ENCODE peak calls at places on chromosomes 13 and 19, in eight cellular contexts. Y is CD8-positive, alpha-beta T cell; Q is IMR-90; S is tibial artery; T is neuronal stem cell; A is A549; U is heart left ventricle; F is astrocyte. Z is an unnamed sample.
A peak's percentile ranks its signal among the peaks of the same experiment; 100 is the strongest.

GRCh38 chr13:26459276-26460131 is 98.0 kb upstream of the WASF3 start:
- DNase-seq in Y (no peak), Q (no peak), S (no peak), T (no peak), A (no peak), U (peak; percentile 79), F (no peak), Z (no peak)

GRCh38 chr13:93200626-93201025 is 26.0 kb upstream of the GPC6 start:
- DNase-seq in Y (no peak), Q (no peak), S (no peak), T (no peak), A (no peak), U (no peak), F (no peak), Z (no peak)

GRCh38 chr19:40433391-40434216 is 7.8 kb upstream of the SERTAD1 start:
- DNase-seq in Y (peak; percentile 44), Q (peak; percentile 88), S (peak; percentile 88), T (peak; percentile 76), A (peak; percentile 95), U (peak; percentile 94), F (peak; percentile 81), Z (peak; percentile 97)

GRCh38 chr19:18109731-18110671 is 12.4 kb downstream of the MAST3 start:
- DNase-seq in Y (peak; percentile 48), Q (no peak), S (peak; percentile 46), T (no peak), A (no peak), U (peak; percentile 69), F (no peak), Z (peak; percentile 62)

GRCh38 chr19:29533578-29534544 is 8.1 kb downstream of the VSTM2B start:
- DNase-seq in Y (no peak), Q (no peak), S (peak; percentile 11), T (no peak), A (no peak), U (peak; percentile 18), F (no peak), Z (no peak)

GRCh38 chr19:50906217-50906616 is 5.0 kb downstream of the KLK4 start:
- DNase-seq in Y (peak; percentile 8), Q (no peak), S (no peak), T (peak; percentile 50), A (peak; percentile 56), U (no peak), F (no peak), Z (peak; percentile 58)

GRCh38 chr19:10486551-10486950 is 16.6 kb downstream of the KEAP1 start:
- DNase-seq in Y (no peak), Q (no peak), S (no peak), T (no peak), A (no peak), U (no peak), F (no peak), Z (no peak)

GRCh38 chr19:18282021-18282787 is 782 bp upstream of the JUND start:
- DNase-seq in Y (no peak), Q (no peak), S (no peak), T (no peak), A (no peak), U (no peak), F (peak; percentile 79), Z (no peak)

GRCh38 chr13:78137404-78138142 is 218.9 kb upstream of the EDNRB start:
- DNase-seq in Y (no peak), Q (peak; percentile 72), S (no peak), T (peak; percentile 65), A (peak; percentile 6), U (no peak), F (peak; percentile 48), Z (peak; percentile 74)

GRCh38 chr19:14400913-14401312 is 18.2 kb downstream of the DDX39A start:
- DNase-seq in Y (no peak), Q (no peak), S (no peak), T (no peak), A (no peak), U (no peak), F (peak; percentile 61), Z (no peak)

GRCh38 chr19:9205506-9206113 is 13.8 kb downstream of the OR7D4 start:
- DNase-seq in Y (peak; percentile 59), Q (peak; percentile 54), S (peak; percentile 63), T (peak; percentile 5), A (peak; percentile 1), U (peak; percentile 66), F (peak; percentile 21), Z (peak; percentile 77)

GRCh38 chr13:51838235-51838846 is 6.6 kb downstream of the TMEM272 start:
- DNase-seq in Y (no peak), Q (peak; percentile 65), S (no peak), T (no peak), A (no peak), U (no peak), F (peak; percentile 75), Z (no peak)

GRCh38 chr13:58949646-58950045 is 1214.1 kb downstream of the DIAPH3 start:
- DNase-seq in Y (no peak), Q (no peak), S (no peak), T (no peak), A (no peak), U (no peak), F (no peak), Z (no peak)
- H3K27ac ChIP-seq in Y (no peak overlapping the region), Q (no peak overlapping the region), S (no peak overlapping the region), T (no peak overlapping the region), A (no peak overlapping the region), U (no peak overlapping the region), F (no peak overlapping the region), Z (no peak overlapping the region)

DNA sequence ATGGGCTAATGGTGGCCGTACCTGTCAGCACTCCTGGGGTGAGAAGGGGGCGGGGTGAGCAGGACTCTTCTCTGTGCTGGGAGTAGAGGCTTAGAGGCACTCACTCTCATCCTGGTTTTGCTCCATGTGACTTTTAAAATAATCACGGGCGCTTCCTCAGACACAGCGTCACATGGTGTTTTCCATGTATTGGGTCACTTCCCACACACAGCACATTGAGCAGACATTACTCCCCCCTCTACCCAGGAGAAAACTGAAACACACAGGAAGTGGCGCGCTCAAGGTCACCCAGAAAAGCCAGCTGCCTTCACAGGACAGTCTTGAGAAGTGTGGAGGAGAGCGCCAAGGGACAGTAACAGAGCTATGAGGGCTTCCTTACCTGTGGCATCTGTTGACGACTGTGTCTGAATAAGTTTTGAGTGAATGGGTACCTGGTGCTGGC is 23.2 kb downstream of the SPATA13 start:
- DNase-seq in Y (no peak), Q (no peak), S (no peak), T (no peak), A (no peak), U (no peak), F (no peak), Z (no peak)
- H3K4me3 ChIP-seq in Y (no peak overlapping the region), Q (no peak overlapping the region), S (no peak overlapping the region), T (no peak overlapping the region), A (no peak overlapping the region), U (no peak overlapping the region), F (no peak overlapping the region), Z (no peak overlapping the region)

GRCh38 chr13:97340399-97340798 is 93.6 kb upstream of the RAP2A start:
- DNase-seq in Y (no peak), Q (no peak), S (no peak), T (no peak), A (no peak), U (no peak), F (no peak), Z (no peak)

GRCh38 chr13:97341135-97341534 is 92.8 kb upstream of the RAP2A start:
- DNase-seq in Y (no peak), Q (no peak), S (no peak), T (no peak), A (no peak), U (no peak), F (no peak), Z (no peak)

GRCh38 chr13:97339019-97339988 is 94.7 kb upstream of the RAP2A start:
- DNase-seq in Y (no peak), Q (peak; percentile 98), S (peak; percentile 44), T (no peak), A (no peak), U (peak; percentile 79), F (peak; percentile 82), Z (peak; percentile 95)

GRCh38 chr13:97338571-97338970 is 95.4 kb upstream of the RAP2A start:
- DNase-seq in Y (no peak), Q (no peak), S (no peak), T (no peak), A (no peak), U (no peak), F (no peak), Z (no peak)

DNA sequence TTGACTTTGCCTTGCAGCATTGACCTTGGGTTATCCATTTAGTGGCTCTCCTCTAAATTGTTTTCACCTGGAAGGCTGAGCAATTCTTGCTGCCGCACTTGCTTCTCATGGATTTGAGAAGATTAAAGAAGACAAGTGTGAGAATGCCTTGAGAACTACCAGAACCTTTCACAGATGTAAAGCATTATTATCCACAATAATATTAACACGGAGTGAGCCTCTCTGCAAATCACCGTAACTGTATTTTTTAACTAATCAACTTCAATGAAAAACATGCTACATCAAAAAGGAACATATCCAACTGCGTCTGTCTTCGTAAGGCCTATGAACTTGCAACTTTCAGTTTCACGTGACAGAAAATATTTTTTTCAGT is 94.0 kb upstream of the RAP2A start:
- DNase-seq in Y (no peak), Q (no peak), S (no peak), T (no peak), A (no peak), U (no peak), F (no peak), Z (no peak)
- H3K27ac ChIP-seq in Y (no peak overlapping the region), Q (peak overlapping the region; percentile 65), S (peak overlapping the region; percentile 72), T (no peak overlapping the region), A (peak overlapping the region; percentile 12), U (peak overlapping the region; percentile 35), F (no peak overlapping the region), Z (peak overlapping the region; percentile 47)

GRCh38 chr13:46773556-46773955 is 23.4 kb downstream of the ESD start:
- DNase-seq in Y (no peak), Q (no peak), S (no peak), T (no peak), A (no peak), U (no peak), F (no peak), Z (no peak)

GRCh38 chr13:46771693-46772092 is 25.3 kb downstream of the ESD start:
- DNase-seq in Y (no peak), Q (no peak), S (no peak), T (no peak), A (no peak), U (no peak), F (no peak), Z (no peak)

GRCh38 chr13:46778095-46778494 is 18.9 kb downstream of the ESD start:
- DNase-seq in Y (no peak), Q (peak; percentile 56), S (no peak), T (no peak), A (no peak), U (no peak), F (peak; percentile 16), Z (no peak)

GRCh38 chr13:46778879-46779278 is 18.1 kb downstream of the ESD start:
- DNase-seq in Y (no peak), Q (peak; percentile 68), S (no peak), T (no peak), A (no peak), U (no peak), F (peak; percentile 70), Z (peak; percentile 4)

DNA sequence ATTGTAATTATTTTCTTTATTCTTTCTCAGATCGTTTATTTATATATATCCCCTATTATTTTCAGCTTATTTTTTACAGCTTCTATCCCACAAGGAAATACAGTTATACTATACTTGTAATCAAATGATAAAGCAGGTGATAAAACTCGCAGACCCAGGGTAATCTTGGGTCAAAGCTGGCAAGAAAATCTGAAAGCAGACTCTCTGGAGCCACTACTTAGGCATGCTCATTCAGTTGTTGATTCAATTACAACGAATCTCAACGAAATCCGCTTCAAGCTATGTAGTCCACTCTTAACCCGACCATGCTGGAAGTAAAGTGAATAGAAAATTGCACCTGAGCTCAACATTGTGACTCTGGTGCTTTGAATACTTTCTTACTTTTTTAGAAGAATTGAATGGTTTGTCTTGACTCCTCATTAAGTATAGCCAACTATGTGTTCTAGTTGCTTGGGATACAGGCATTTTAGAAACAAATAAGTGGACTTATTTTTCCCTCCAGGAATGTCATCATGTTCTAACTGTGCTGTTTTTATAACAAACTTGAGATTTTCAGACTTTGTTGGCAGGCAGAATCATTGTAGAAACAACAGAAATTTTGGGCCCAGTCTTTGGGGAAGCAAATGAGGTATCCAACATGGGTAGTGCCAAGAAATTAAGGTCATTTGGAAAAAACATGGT is 21.4 kb downstream of the ESD start:
- DNase-seq in Y (no peak), Q (no peak), S (no peak), T (no peak), A (no peak), U (no peak), F (no peak), Z (no peak)
- H3K4me3 ChIP-seq in Y (no peak overlapping the region), Q (no peak overlapping the region), S (no peak overlapping the region), T (no peak overlapping the region), A (no peak overlapping the region), U (no peak overlapping the region), F (no peak overlapping the region), Z (no peak overlapping the region)

Z was measured in cardiac muscle cell.